ENCODE peak calls at places on chromosomes 5 and 9, in ten cellular contexts. K, G, I, V, N, E, O, J, C and M are unnamed samples. For H3K9me3, the result is how much of the 10 kb centered on the place peaks cover.

GRCh38 chr5:112491257-112491656 is 72.2 kb upstream of the EPB41L4A start:
- DNase-seq in K (no peak), G (no peak), I (no peak), V (no peak), N (no peak), E (no peak), O (no peak), J (no peak), C (no peak), M (no peak)

GRCh38 chr5:108749130-108749861 is 1.6 kb downstream of the FER start:
- DNase-seq in K (no peak), G (peak), I (no peak), V (peak), N (no peak), E (no peak), O (no peak), J (no peak), C (no peak), M (peak)

GRCh38 chr9:35756743-35757526 is 2.9 kb upstream of the MSMP start:
- DNase-seq in K (no peak), G (no peak), I (peak), V (peak), N (peak), E (peak), O (peak), J (peak), C (peak), M (peak)

GRCh38 chr5:147857302-147858129 is 21.0 kb upstream of the SCGB3A2 start:
- DNase-seq in K (peak), G (peak), I (no peak), V (no peak), N (peak), E (peak), O (peak), J (peak), C (peak), M (peak)

GRCh38 chr9:133632806-133633680 is 3.1 kb upstream of the DBH start:
- DNase-seq in K (no peak), G (no peak), I (no peak), V (no peak), N (no peak), E (no peak), O (no peak), J (no peak), C (no peak), M (peak)

GRCh38 chr5:115414406-115415142 is 118.1 kb upstream of the CCDC112 start:
- DNase-seq in K (peak), G (no peak), I (no peak), V (no peak), N (no peak), E (peak), O (no peak), J (peak), C (no peak), M (peak)

GRCh38 chr9:109319072-109319630 is 1.7 kb downstream of the EPB41L4B start:
- DNase-seq in K (no peak), G (no peak), I (no peak), V (no peak), N (no peak), E (peak), O (no peak), J (peak), C (no peak), M (no peak)

GRCh38 chr9:29211681-29212589 is 1638.7 kb upstream of the C9orf72 start:
- DNase-seq in K (peak), G (no peak), I (no peak), V (no peak), N (no peak), E (peak), O (no peak), J (peak), C (no peak), M (peak)

GRCh38 chr9:129162497-129162896 is 15.6 kb downstream of the IER5L start:
- DNase-seq in K (no peak), G (no peak), I (no peak), V (no peak), N (no peak), E (no peak), O (no peak), J (no peak), C (no peak), M (no peak)
- H3K9me3 ChIP-seq in K (under half), G (under half), I (under half), V (under half), N (under half), E (under half), O (under half), J (under half), C (under half), M (under half)

DNA sequence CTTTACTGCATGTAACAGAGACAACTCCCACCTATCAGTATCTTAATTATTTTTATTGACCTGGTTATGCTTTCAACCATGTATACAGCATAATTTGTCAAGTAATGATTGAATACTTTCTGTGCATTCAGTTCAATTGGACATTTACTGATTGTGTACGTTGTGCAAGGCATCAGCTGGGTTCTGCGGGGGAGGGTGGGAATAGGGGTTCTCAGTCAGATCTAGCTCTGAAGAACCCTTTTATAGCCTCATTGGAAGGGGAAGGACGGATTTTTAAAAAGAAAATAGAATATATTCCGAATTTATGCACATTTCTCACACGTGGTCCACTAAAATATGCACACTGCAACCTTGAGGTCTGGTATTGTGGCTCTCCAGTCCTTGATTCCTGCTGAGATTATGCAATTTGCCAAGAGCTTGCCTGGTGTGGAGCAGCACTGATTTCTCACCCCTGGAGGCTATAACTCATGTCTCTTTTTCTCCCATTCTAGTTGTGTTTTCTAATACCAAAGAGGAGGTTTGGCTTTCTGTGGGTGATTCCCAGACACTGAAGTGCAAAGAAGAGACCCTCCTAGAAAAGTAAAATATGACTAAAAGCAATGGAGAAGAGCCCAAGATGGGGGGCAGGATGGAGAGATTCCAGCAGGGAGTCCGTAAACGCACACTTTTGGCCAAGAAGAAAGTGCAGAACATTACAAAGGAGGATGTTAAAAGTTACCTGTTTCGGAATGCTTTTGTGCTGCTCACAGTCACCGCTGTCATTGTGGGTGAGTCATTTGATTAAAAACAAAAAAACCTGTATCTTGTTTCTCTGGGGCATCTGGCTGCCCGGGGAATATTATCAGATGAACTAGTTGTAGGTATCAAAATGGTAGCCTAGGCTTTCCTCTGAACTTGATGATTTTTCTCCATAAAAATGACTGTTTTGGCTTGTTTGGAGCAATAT is 1.7 kb downstream of the SLC1A3 start:
- DNase-seq in K (peak), G (no peak), I (no peak), V (no peak), N (no peak), E (no peak), O (no peak), J (no peak), C (no peak), M (peak)
- H3K4me3 ChIP-seq in K (peak), G (peak), I (peak), V (peak), N (peak), E (no peak), O (peak), J (no peak), C (peak), M (peak)

GRCh38 chr5:81242906-81243436 is 9.8 kb downstream of the CKMT2 start:
- DNase-seq in K (no peak), G (no peak), I (no peak), V (no peak), N (no peak), E (no peak), O (no peak), J (no peak), C (no peak), M (peak)
- TF ChIP-seq CTCF in K (no peak), G (peak), I (no peak), V (no peak), N (peak), E (no peak), O (no peak), J (no peak), C (no peak), M (no peak)

DNA sequence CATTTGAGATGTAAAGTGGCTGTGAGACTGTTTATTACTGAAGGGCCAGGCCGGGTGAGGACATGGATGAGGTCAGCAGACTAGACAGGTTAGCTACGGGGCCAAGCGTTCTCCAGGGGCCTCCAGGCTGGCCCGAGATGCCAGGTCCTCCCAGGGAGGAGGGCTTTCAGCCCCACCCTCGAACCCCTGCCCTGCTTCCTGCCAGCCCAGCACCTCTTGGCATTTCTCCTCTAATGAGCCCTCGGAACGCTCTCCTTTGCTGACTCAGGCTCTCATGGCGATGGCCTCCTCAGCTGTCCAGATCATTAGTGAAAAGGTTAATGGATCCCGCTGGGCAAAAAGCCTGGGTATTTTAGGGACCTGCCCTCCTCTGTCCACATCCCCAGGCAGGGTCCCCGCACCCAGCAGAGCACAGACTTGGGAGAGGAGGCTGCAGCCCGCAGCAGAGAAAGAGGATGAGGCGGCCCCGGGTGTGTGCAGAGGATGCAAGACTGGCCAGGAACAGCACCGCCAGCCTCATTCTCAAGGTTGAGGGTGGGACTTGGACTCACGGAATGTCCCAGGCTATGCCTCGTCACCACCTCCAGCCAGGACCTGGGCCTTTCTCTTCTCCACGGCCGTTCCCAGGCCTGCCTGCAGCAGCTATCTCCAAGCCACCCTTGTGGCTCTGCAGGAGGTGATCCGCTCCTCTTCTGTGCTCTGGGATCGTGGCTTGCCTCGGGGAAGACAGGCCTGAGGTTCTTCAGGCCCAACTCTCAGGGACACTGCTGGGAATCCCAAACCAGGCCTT is 22.9 kb upstream of the ADAMTS2 start:
- DNase-seq in K (no peak), G (no peak), I (no peak), V (no peak), N (no peak), E (no peak), O (no peak), J (no peak), C (no peak), M (no peak)
- H3K9me3 ChIP-seq in K (under half), G (under half), I (under half), V (under half), N (under half), E (under half), O (under half), J (under half), C (under half), M (under half)

GRCh38 chr5:138177936-138178515 is 404 bp downstream of the BRD8 start:
- DNase-seq in K (peak), G (no peak), I (peak), V (no peak), N (peak), E (peak), O (no peak), J (peak), C (no peak), M (peak)

GRCh38 chr5:138178516-138179276 is at the start of the genes BRD8 and KIF20A:
- DNase-seq in K (peak), G (peak), I (peak), V (peak), N (peak), E (peak), O (peak), J (peak), C (peak), M (peak)

GRCh38 chr5:138180841-138181240 is 1.9 kb downstream of the KIF20A start:
- DNase-seq in K (no peak), G (no peak), I (no peak), V (no peak), N (no peak), E (no peak), O (no peak), J (no peak), C (no peak), M (no peak)

GRCh38 chr5:138179277-138179857 is 455 bp downstream of the KIF20A start:
- DNase-seq in K (no peak), G (no peak), I (no peak), V (no peak), N (no peak), E (no peak), O (no peak), J (no peak), C (no peak), M (no peak)

DNA sequence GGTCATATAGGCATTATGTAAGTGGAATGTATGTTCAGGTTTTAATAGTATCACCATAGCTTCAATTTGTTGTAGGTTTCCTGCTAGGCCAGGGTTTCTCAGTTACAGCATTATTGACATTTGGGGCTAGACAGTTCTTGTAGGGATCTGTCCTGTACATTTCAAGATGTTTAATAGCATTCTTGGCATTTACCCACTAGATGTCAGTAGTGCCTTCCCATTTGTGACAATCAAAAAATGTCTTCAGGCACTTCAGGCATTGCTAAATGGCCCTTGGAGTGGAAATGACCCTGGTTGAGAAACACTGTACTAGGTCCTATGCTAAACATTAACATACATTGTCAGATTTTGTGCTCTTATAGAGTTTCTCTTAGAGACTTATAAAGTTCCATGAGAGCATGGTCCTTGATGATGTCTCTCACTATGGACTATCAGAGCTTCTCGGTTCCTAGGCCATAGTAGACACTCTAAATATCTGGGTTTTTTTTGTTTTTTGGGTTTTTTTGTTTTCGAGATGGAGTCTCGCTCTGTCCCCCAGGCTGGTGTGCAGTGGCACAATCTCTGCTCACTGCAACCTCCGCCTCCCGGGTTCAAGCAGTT is 1.4 kb downstream of the KIF20A start:
- DNase-seq in K (peak), G (no peak), I (no peak), V (no peak), N (no peak), E (no peak), O (no peak), J (no peak), C (no peak), M (peak)
- H3K4me3 ChIP-seq in K (peak), G (no peak), I (no peak), V (no peak), N (no peak), E (no peak), O (no peak), J (no peak), C (no peak), M (peak)

GRCh38 chr9:124052401-124052800 is 40.8 kb downstream of the LHX2 start:
- DNase-seq in K (no peak), G (no peak), I (no peak), V (no peak), N (no peak), E (no peak), O (no peak), J (no peak), C (no peak), M (no peak)

GRCh38 chr9:124050955-124051354 is 39.4 kb downstream of the LHX2 start:
- DNase-seq in K (no peak), G (no peak), I (no peak), V (no peak), N (no peak), E (no peak), O (no peak), J (no peak), C (no peak), M (no peak)

GRCh38 chr9:124054671-124055212 is 43.2 kb downstream of the LHX2 start:
- DNase-seq in K (peak), G (no peak), I (no peak), V (no peak), N (no peak), E (no peak), O (no peak), J (no peak), C (no peak), M (no peak)
- TF ChIP-seq CTCF in K (peak), G (no peak), I (no peak), V (no peak), N (no peak), E (no peak), O (no peak), J (no peak), C (no peak), M (peak)

GRCh38 chr5:9042241-9042640 is 503.6 kb downstream of the SEMA5A start:
- DNase-seq in K (no peak), G (no peak), I (no peak), V (no peak), N (no peak), E (no peak), O (no peak), J (no peak), C (no peak), M (peak)

GRCh38 chr5:9034671-9035070 is 511.2 kb downstream of the SEMA5A start:
- DNase-seq in K (peak), G (no peak), I (no peak), V (no peak), N (no peak), E (no peak), O (no peak), J (no peak), C (no peak), M (peak)

GRCh38 chr5:9035346-9035745 is 510.5 kb downstream of the SEMA5A start:
- DNase-seq in K (no peak), G (no peak), I (no peak), V (no peak), N (no peak), E (no peak), O (no peak), J (no peak), C (no peak), M (no peak)

GRCh38 chr5:9033524-9033923 is 512.4 kb downstream of the SEMA5A start:
- DNase-seq in K (no peak), G (no peak), I (no peak), V (no peak), N (no peak), E (no peak), O (no peak), J (no peak), C (no peak), M (no peak)

DNA sequence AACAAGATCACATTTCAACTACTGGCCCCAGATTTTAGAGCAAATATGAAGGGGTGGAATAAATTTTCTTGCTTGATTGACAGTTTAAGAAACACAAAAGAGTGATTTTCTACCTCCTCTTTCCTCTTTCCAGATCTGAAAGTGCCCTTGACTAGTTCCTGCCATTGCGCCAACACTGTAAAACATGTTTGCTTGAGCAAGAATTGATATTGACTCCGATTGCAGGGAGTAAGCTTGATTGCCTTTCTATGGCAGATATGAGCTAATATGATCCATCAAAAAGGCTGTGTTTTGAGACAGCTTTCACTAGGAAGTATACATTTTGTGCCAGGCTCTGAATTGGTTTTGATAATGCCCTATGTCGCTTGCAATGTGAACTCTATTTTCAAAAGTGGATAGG is 508.8 kb downstream of the SEMA5A start:
- DNase-seq in K (no peak), G (no peak), I (no peak), V (no peak), N (no peak), E (no peak), O (no peak), J (no peak), C (no peak), M (no peak)
- H3K9me3 ChIP-seq in K (under half), G (under half), I (under half), V (under half), N (under half), E (under half), O (under half), J (under half), C (under half), M (under half)

GRCh38 chr9:77910216-77910615 is 121.4 kb downstream of the GNAQ start:
- DNase-seq in K (no peak), G (no peak), I (no peak), V (no peak), N (no peak), E (no peak), O (no peak), J (no peak), C (no peak), M (no peak)
- H3K4me3 ChIP-seq in K (no peak), G (no peak), I (no peak), V (no peak), N (no peak), E (no peak), O (no peak), J (no peak), C (no peak), M (no peak)

GRCh38 chr5:6837519-6838110 is 124.4 kb downstream of the TENT4A start:
- DNase-seq in K (no peak), G (no peak), I (no peak), V (no peak), N (no peak), E (peak), O (no peak), J (no peak), C (no peak), M (no peak)
- TF ChIP-seq CTCF in K (peak), G (peak), I (peak), V (no peak), N (peak), E (peak), O (no peak), J (peak), C (peak), M (peak)